ENCODE peak calls at places on chromosomes 6 and 20, in four cellular contexts. C is CD4-positive, CD25-positive, alpha-beta regulatory T cell; D is NCI-H524; E is activated CD4-positive, CD25-positive, alpha-beta regulatory T cell. N is an unnamed sample.

GRCh38 chr20:2032168-2032567 is 38.3 kb upstream of the PDYN start:
- DNase-seq in C (no peak), D (no peak), E (no peak), N (no peak)

GRCh38 chr6:3893487-3893886 is 44.3 kb downstream of the FAM50B start:
- DNase-seq in C (no peak), E (no peak), D (no peak), N (no peak)

GRCh38 chr6:79631800-79632172 is 657 bp downstream of the SH3BGRL2 start:
- DNase-seq in D (peak), C (no peak), E (no peak), N (no peak)

GRCh38 chr6:75117701-75118100 is 88.2 kb downstream of the COL12A1 start:
- DNase-seq in C (no peak), D (no peak), E (no peak), N (no peak)

GRCh38 chr6:41013473-41014153 is 25.4 kb downstream of the UNC5CL start:
- DNase-seq in E (no peak), C (no peak), D (no peak), N (no peak)

GRCh38 chr6:170209354-170210025 is 81.4 kb downstream of the DLL1 start:
- DNase-seq in E (no peak), C (no peak), D (no peak), N (peak)

GRCh38 chr6:168959696-168960095 is 293.9 kb downstream of the THBS2 start:
- DNase-seq in D (no peak), E (no peak), C (no peak), N (no peak)

GRCh38 chr6:154570505-154570904 is 60.0 kb upstream of the CNKSR3 start:
- DNase-seq in E (no peak), C (no peak), D (no peak), N (peak)

GRCh38 chr6:38212579-38212978 is 393.1 kb downstream of the ZFAND3 start:
- DNase-seq in C (no peak), E (no peak), D (no peak), N (peak)

GRCh38 chr6:168216741-168217140 is 102.8 kb downstream of the DACT2 start:
- DNase-seq in D (no peak), E (no peak), C (no peak), N (no peak)

GRCh38 chr6:154765273-154765672 is 32.1 kb downstream of the SCAF8 start:
- DNase-seq in E (no peak), C (no peak), D (no peak), N (no peak)

GRCh38 chr20:58565461-58566175 is 50.4 kb upstream of the APCDD1L start:
- DNase-seq in D (no peak), C (no peak), E (no peak), N (no peak)

GRCh38 chr6:38443341-38443740 is 196.4 kb downstream of the BTBD9 start:
- DNase-seq in D (peak), C (no peak), E (no peak), N (no peak)

GRCh38 chr6:17278289-17279061 is 2.7 kb upstream of the RBM24 start:
- DNase-seq in D (no peak), E (no peak), C (no peak), N (no peak)

GRCh38 chr6:11975353-11975977 is 36.6 kb upstream of the HIVEP1 start:
- DNase-seq in E (no peak), D (no peak), C (no peak), N (no peak)

GRCh38 chr6:134740473-134741192 is 209.3 kb downstream of the ALDH8A1 start:
- DNase-seq in C (no peak), D (peak), E (no peak), N (no peak)

GRCh38 chr6:136762022-136762975 is 30.0 kb downstream of the MAP3K5 start:
- DNase-seq in E (no peak), C (no peak), D (no peak), N (no peak)

GRCh38 chr20:33686008-33686983 is at the start of gene E2F1:
- DNase-seq in E (peak), C (peak), D (peak), N (peak)

GRCh38 chr20:3128585-3128984 is 31.1 kb downstream of the FASTKD5 start:
- DNase-seq in E (no peak), D (no peak), C (no peak), N (no peak)

GRCh38 chr6:53624491-53624890 is 41.1 kb downstream of the KLHL31 start:
- DNase-seq in D (peak), E (no peak), C (no peak), N (no peak)

GRCh38 chr20:25233016-25233772 is 14.7 kb upstream of the PYGB start:
- DNase-seq in E (no peak), C (no peak), D (no peak), N (no peak)

GRCh38 chr6:158649289-158650143 is at the start of gene SYTL3:
- DNase-seq in D (no peak), C (peak), E (peak), N (peak)

GRCh38 chr6:47400581-47400980 is 77.0 kb upstream of the CD2AP start:
- DNase-seq in E (no peak), D (no peak), C (no peak), N (no peak)

GRCh38 chr6:100462990-100463684 is 1.6 kb downstream of the SIM1 start:
- DNase-seq in C (no peak), D (peak), E (no peak), N (peak)

GRCh38 chr6:53070808-53071207 is 5.6 kb downstream of the FBXO9 start:
- DNase-seq in E (no peak), D (no peak), C (no peak), N (no peak)

GRCh38 chr6:125745281-125746018 is 4.0 kb upstream of the HEY2 start:
- DNase-seq in D (peak), E (no peak), C (no peak), N (no peak)

GRCh38 chr20:24364464-24364863 is 105.0 kb upstream of the SYNDIG1 start:
- DNase-seq in D (no peak), C (no peak), E (no peak), N (no peak)

GRCh38 chr6:45854343-45854742 is 161.3 kb downstream of the CLIC5 start:
- DNase-seq in C (no peak), D (no peak), E (no peak), N (no peak)

GRCh38 chr6:87705070-87705691 is 3.1 kb upstream of the AKIRIN2 start:
- DNase-seq in D (no peak), E (peak), C (peak), N (no peak)

GRCh38 chr6:160960839-160961238 is 30.7 kb upstream of the MAP3K4 start:
- DNase-seq in C (no peak), E (no peak), D (peak), N (no peak)

GRCh38 chr6:6694825-6695710 is 106.5 kb downstream of the LY86 start:
- DNase-seq in C (no peak), D (peak), E (no peak), N (no peak)

GRCh38 chr6:41197234-41197633 is 3.7 kb downstream of the TREML2 start:
- DNase-seq in E (no peak), D (no peak), C (no peak), N (peak)

GRCh38 chr20:23690581-23690980 is 1.7 kb upstream of the CST4 start:
- DNase-seq in C (no peak), E (no peak), D (no peak), N (peak)

GRCh38 chr20:41278936-41279335 is 38.6 kb downstream of the ZHX3 start:
- DNase-seq in E (no peak), C (no peak), D (no peak), N (no peak)

GRCh38 chr6:82080767-82081166 is 166.8 kb downstream of the IBTK start:
- DNase-seq in C (no peak), E (no peak), D (peak), N (no peak)

GRCh38 chr6:144036064-144036873 is 28.2 kb upstream of the PLAGL1 start:
- DNase-seq in C (no peak), E (no peak), D (no peak), N (no peak)

GRCh38 chr6:142406131-142406530 is 104.3 kb downstream of the ADGRG6 start:
- DNase-seq in D (no peak), E (no peak), C (no peak), N (no peak)

GRCh38 chr20:5767493-5768098 is 17.4 kb downstream of the SHLD1 start:
- DNase-seq in C (no peak), D (peak), E (no peak), N (no peak)

GRCh38 chr6:125182237-125183018 is 28.9 kb downstream of the TPD52L1 start:
- DNase-seq in D (no peak), C (no peak), E (no peak), N (no peak)

GRCh38 chr6:81747327-81747726 is 5.2 kb downstream of the TENT5A start:
- DNase-seq in E (no peak), C (no peak), D (no peak), N (no peak)

N was measured in esophagus muscularis mucosa.